ENCODE peak calls at places on chromosomes 16 and 17, in four cellular contexts. One of them, this sample, is unnamed.

GRCh38 chr17:43759836-43760235 is 1.2 kb upstream of the SOST start:
- DNase-seq in fibroblast of lung: no peak
- DNase-seq in GM23338: no peak
- DNase-seq in uterus: no peak
- DNase-seq in this sample: no peak

GRCh38 chr16:17424771-17425170 is 46.0 kb downstream of the XYLT1 start:
- DNase-seq in GM23338: no peak
- DNase-seq in uterus: no peak
- DNase-seq in fibroblast of lung: no peak
- DNase-seq in this sample: no peak

GRCh38 chr16:585351-585750 is 4.5 kb upstream of the RAB40C start:
- DNase-seq in fibroblast of lung: no peak
- DNase-seq in GM23338: peak; percentile 64
- DNase-seq in uterus: peak; percentile 22
- DNase-seq in this sample: no peak

GRCh38 chr17:6066183-6066948 is 3.8 kb upstream of the WSCD1 start:
- DNase-seq in uterus: no peak
- DNase-seq in GM23338: no peak
- DNase-seq in fibroblast of lung: no peak
- DNase-seq in this sample: no peak

GRCh38 chr17:58513913-58514794 is at the start of gene MTMR4:
- DNase-seq in GM23338: peak; percentile 94
- DNase-seq in fibroblast of lung: peak; percentile 66
- DNase-seq in uterus: peak; percentile 85
- DNase-seq in this sample: peak; percentile 44

GRCh38 chr17:78985395-78985794 is 5.7 kb upstream of the LGALS3BP start:
- DNase-seq in GM23338: no peak
- DNase-seq in fibroblast of lung: no peak
- DNase-seq in uterus: no peak
- DNase-seq in this sample: no peak

GRCh38 chr17:79874329-79874981 is 35.2 kb upstream of the CBX4 start:
- DNase-seq in uterus: no peak
- DNase-seq in fibroblast of lung: peak; percentile 15
- DNase-seq in GM23338: peak; percentile 79
- DNase-seq in this sample: no peak

GRCh38 chr17:40551874-40552768 is 13.2 kb downstream of the CCR7 start:
- DNase-seq in GM23338: no peak
- DNase-seq in fibroblast of lung: peak; percentile 96
- DNase-seq in uterus: peak; percentile 63
- DNase-seq in this sample: peak; percentile 50

GRCh38 chr17:2996208-2996855 is 67.1 kb downstream of the OR1D5 start:
- DNase-seq in uterus: no peak
- DNase-seq in GM23338: no peak
- DNase-seq in fibroblast of lung: peak; percentile 91
- DNase-seq in this sample: no peak

GRCh38 chr17:13749566-13750235 is 148.0 kb upstream of the HS3ST3A1 start:
- DNase-seq in uterus: no peak
- DNase-seq in GM23338: no peak
- DNase-seq in fibroblast of lung: no peak
- DNase-seq in this sample: no peak

GRCh38 chr16:55949518-55949917 is 74.3 kb upstream of the CES5A start:
- DNase-seq in uterus: no peak
- DNase-seq in fibroblast of lung: no peak
- DNase-seq in GM23338: no peak
- DNase-seq in this sample: no peak

GRCh38 chr17:8563024-8563776 is 67.3 kb downstream of the MYH10 start:
- DNase-seq in uterus: no peak
- DNase-seq in fibroblast of lung: no peak
- DNase-seq in GM23338: no peak
- DNase-seq in this sample: no peak

GRCh38 chr17:12623220-12623848 is 42.4 kb upstream of the MYOCD start:
- DNase-seq in fibroblast of lung: no peak
- DNase-seq in GM23338: no peak
- DNase-seq in uterus: no peak
- DNase-seq in this sample: no peak

GRCh38 chr17:81223758-81224122 is 975 bp upstream of the CEP131 start:
- DNase-seq in fibroblast of lung: no peak
- DNase-seq in GM23338: peak; percentile 60
- DNase-seq in uterus: no peak
- DNase-seq in this sample: no peak

GRCh38 chr17:81221842-81222619 is 734 bp downstream of the CEP131 start:
- DNase-seq in uterus: no peak
- DNase-seq in fibroblast of lung: no peak
- DNase-seq in GM23338: no peak
- DNase-seq in this sample: no peak

GRCh38 chr17:81221371-81221841 is 1.4 kb downstream of the CEP131 start:
- DNase-seq in uterus: no peak
- DNase-seq in fibroblast of lung: no peak
- DNase-seq in GM23338: peak; percentile 60
- DNase-seq in this sample: no peak

GRCh38 chr17:81222906-81223757 is at the start of gene CEP131:
- DNase-seq in uterus: peak; percentile 99
- DNase-seq in fibroblast of lung: peak; percentile 98
- DNase-seq in GM23338: peak; percentile 99
- DNase-seq in this sample: peak; percentile 99

GRCh38 chr17:81222620-81222905 is 202 bp downstream of the CEP131 start:
- DNase-seq in GM23338: no peak
- DNase-seq in fibroblast of lung: no peak
- DNase-seq in uterus: no peak
- DNase-seq in this sample: no peak
- H3K27ac ChIP-seq in GM23338: no peak overlapping the region
- H3K27ac ChIP-seq in fibroblast of lung: peak overlapping the region; percentile 39
- H3K27ac ChIP-seq in uterus: peak overlapping the region; percentile 39
- H3K27ac ChIP-seq in this sample: peak overlapping the region; percentile 35

DNA sequence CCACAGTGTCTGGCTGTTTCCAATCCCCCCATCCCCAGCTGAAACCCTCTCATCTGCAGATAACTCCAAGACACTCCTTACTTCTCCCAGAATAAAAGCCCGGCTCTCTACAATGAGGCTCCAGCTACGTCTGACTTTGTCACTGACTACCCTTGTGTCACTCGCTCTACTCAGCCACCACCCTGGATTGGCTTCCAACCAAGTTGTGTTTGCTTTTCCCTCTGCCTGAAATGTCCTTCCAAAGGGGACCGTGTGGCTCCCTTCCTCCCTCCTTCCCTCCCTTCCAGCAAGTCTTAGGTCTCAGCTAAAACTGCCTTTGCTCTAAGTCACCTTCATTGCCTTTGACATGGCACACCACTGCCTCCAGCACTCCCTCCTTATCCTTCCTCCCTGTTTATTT is 42.8 kb downstream of the CDH1 start:
- DNase-seq in uterus: no peak
- DNase-seq in fibroblast of lung: no peak
- DNase-seq in GM23338: no peak
- DNase-seq in this sample: no peak
- H3K27ac ChIP-seq in uterus: no peak overlapping the region
- H3K27ac ChIP-seq in fibroblast of lung: no peak overlapping the region
- H3K27ac ChIP-seq in GM23338: peak overlapping the region; percentile 92
- H3K27ac ChIP-seq in this sample: no peak overlapping the region

DNA sequence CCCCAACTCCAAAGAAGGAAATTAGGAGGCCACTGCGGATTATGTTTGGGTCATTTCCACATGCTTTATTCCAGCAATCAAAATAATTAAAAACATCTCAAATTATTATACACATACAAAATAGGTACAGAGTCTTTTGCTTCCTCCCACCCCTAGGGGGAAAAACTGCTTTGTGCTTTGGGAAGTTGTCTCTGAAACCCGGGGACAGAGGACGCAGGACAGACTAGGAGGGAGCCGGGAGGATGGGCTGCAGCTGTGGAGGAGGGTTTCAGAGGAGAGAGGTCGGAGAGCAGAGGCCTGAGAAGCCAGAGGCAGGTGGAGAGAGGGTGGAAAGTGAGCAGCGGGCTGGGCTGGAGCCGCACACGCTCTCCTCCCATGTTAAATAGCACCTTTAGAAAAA is 17.4 kb downstream of the COL1A1 start:
- DNase-seq in fibroblast of lung: no peak
- DNase-seq in uterus: no peak
- DNase-seq in GM23338: peak; percentile 70
- DNase-seq in this sample: no peak
- H3K27ac ChIP-seq in fibroblast of lung: peak overlapping the region; percentile 40
- H3K27ac ChIP-seq in uterus: peak overlapping the region; percentile 96
- H3K27ac ChIP-seq in GM23338: no peak overlapping the region
- H3K27ac ChIP-seq in this sample: no peak overlapping the region

DNA sequence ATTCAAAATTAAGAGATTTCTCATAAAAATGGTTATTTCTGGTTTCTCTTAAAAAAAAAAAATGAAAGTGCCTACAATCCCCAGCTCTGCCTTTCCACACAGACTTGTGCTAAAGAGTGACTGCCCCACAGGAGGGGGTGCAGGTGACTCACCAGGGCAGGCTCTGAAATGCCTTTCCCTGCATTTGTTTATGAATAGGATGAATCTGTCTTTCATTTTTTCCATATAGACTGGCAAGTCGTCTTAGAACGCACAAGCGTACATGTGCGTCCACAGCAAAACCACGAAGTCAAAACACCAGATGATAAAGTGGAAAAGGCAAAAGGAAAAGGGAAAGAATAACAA is 271.6 kb downstream of the PHKB start:
- DNase-seq in GM23338: peak; percentile 19
- DNase-seq in fibroblast of lung: peak; percentile 97
- DNase-seq in uterus: no peak
- DNase-seq in this sample: no peak
- H3K27ac ChIP-seq in GM23338: no peak overlapping the region
- H3K27ac ChIP-seq in fibroblast of lung: peak overlapping the region; percentile 30
- H3K27ac ChIP-seq in uterus: no peak overlapping the region
- H3K27ac ChIP-seq in this sample: no peak overlapping the region

DNA sequence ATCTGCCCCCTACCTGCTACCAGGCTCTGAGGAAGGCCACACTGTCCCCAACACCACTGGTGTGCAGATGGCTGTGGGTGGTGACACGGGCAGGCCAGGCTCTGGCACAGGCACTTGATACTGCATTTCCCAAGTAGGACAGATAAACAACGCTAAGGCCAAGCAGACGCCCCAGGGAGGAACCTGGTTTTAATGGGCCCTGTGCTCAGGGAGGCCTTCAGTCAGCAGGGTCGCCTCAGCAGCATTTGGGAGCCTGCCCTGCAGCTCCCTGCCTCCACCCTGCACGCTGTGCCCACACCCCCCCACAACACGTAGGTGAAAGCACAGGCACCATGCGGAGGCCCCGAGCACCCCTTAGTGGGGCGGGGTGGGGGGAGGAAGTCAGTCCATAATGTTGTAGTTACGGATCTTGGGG is 3.3 kb upstream of the FASN start:
- DNase-seq in uterus: peak; percentile 18
- DNase-seq in GM23338: no peak
- DNase-seq in fibroblast of lung: no peak
- DNase-seq in this sample: no peak
- H3K27ac ChIP-seq in uterus: no peak overlapping the region
- H3K27ac ChIP-seq in GM23338: no peak overlapping the region
- H3K27ac ChIP-seq in fibroblast of lung: no peak overlapping the region
- H3K27ac ChIP-seq in this sample: peak overlapping the region; percentile 35

GRCh38 chr17:30340957-30341356 is 7.1 kb upstream of the TMIGD1 start:
- DNase-seq in fibroblast of lung: peak; percentile 10
- DNase-seq in GM23338: no peak
- DNase-seq in uterus: no peak
- DNase-seq in this sample: no peak
- H3K27ac ChIP-seq in fibroblast of lung: peak overlapping the region; percentile 38
- H3K27ac ChIP-seq in GM23338: peak overlapping the region; percentile 79
- H3K27ac ChIP-seq in uterus: peak overlapping the region; percentile 85
- H3K27ac ChIP-seq in this sample: peak overlapping the region; percentile 3

GRCh38 chr17:64345691-64346376 is 44.8 kb downstream of the PECAM1 start:
- DNase-seq in fibroblast of lung: no peak
- DNase-seq in uterus: no peak
- DNase-seq in GM23338: no peak
- DNase-seq in this sample: no peak
- H3K27ac ChIP-seq in fibroblast of lung: no peak overlapping the region
- H3K27ac ChIP-seq in uterus: peak overlapping the region; percentile 37
- H3K27ac ChIP-seq in GM23338: no peak overlapping the region
- H3K27ac ChIP-seq in this sample: no peak overlapping the region

DNA sequence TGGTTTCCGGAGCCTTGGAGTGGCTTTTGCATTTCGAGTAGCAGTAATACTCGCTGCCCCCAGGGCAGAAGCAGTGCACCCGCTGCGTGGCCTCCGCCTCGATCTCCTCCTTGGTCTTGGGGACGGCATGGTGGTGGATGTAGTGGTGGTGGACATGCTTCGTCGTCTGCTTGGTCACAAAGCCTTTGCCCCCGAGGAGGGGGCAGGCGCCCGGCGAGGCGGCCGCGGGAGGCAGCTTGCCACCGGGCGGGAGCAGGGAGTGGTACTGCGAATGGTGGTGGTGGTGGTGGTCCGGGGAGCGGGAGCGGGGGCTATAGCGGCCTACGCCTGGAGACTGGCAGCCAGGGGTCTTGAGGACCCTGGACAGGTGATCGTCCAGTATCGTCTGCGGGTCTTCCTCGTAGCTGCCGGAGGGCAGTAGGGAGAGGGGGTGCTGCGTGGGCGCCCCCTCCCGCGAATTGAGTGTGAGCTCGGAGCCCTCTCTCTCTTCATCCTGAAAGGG is 24.1 kb downstream of the AXIN2 start:
- DNase-seq in uterus: no peak
- DNase-seq in GM23338: no peak
- DNase-seq in fibroblast of lung: no peak
- DNase-seq in this sample: no peak
- H3K27ac ChIP-seq in uterus: no peak overlapping the region
- H3K27ac ChIP-seq in GM23338: no peak overlapping the region
- H3K27ac ChIP-seq in fibroblast of lung: no peak overlapping the region
- H3K27ac ChIP-seq in this sample: no peak overlapping the region

GRCh38 chr17:62780951-62781350 is 27.2 kb downstream of the MARCHF10 start:
- DNase-seq in fibroblast of lung: peak; percentile 70
- DNase-seq in GM23338: no peak
- DNase-seq in uterus: no peak
- DNase-seq in this sample: no peak

GRCh38 chr17:62781356-62781755 is 26.8 kb downstream of the MARCHF10 start:
- DNase-seq in fibroblast of lung: peak; percentile 83
- DNase-seq in GM23338: no peak
- DNase-seq in uterus: no peak
- DNase-seq in this sample: no peak

GRCh38 chr17:62778990-62779681 is 29.0 kb downstream of the MARCHF10 start:
- DNase-seq in fibroblast of lung: peak; percentile 93
- DNase-seq in uterus: peak; percentile 59
- DNase-seq in GM23338: no peak
- DNase-seq in this sample: no peak

GRCh38 chr17:62781826-62782225 is 26.3 kb downstream of the MARCHF10 start:
- DNase-seq in GM23338: no peak
- DNase-seq in uterus: no peak
- DNase-seq in fibroblast of lung: peak; percentile 70
- DNase-seq in this sample: no peak

GRCh38 chr17:62780273-62780672 is 27.8 kb downstream of the MARCHF10 start:
- DNase-seq in fibroblast of lung: no peak
- DNase-seq in GM23338: no peak
- DNase-seq in uterus: no peak
- DNase-seq in this sample: no peak
- H3K27ac ChIP-seq in fibroblast of lung: no peak overlapping the region
- H3K27ac ChIP-seq in GM23338: no peak overlapping the region
- H3K27ac ChIP-seq in uterus: peak overlapping the region; percentile 62
- H3K27ac ChIP-seq in this sample: no peak overlapping the region

GRCh38 chr17:77733576-77734296 is 224.8 kb upstream of the TNRC6C start:
- DNase-seq in GM23338: no peak
- DNase-seq in uterus: peak; percentile 17
- DNase-seq in fibroblast of lung: no peak
- DNase-seq in this sample: no peak
- H3K27ac ChIP-seq in GM23338: no peak overlapping the region
- H3K27ac ChIP-seq in uterus: peak overlapping the region; percentile 83
- H3K27ac ChIP-seq in fibroblast of lung: no peak overlapping the region
- H3K27ac ChIP-seq in this sample: peak overlapping the region; percentile 75

This sample was measured in substantia nigra.